ENCODE peak calls at places on chromosome 3, in eight cellular contexts. B is CD8-positive, alpha-beta T cell; U is A549; V is K562; T is RWPE1; A is AG04450; F is heart left ventricle; E is breast epithelium. D is an unnamed sample.

GRCh38 chr3:31571325-31571724 is 38.6 kb downstream of the STT3B start:
- DNase-seq in T (no peak), F (no peak), B (no peak), E (no peak), U (no peak), A (no peak), V (no peak), D (no peak)

GRCh38 chr3:185929192-185930151 is 8.3 kb downstream of the TRA2B start:
- DNase-seq in T (no peak), V (peak; percentile 55), U (no peak), A (no peak), B (no peak), F (no peak), E (no peak), D (no peak)

GRCh38 chr3:58414538-58415197 is 19.0 kb downstream of the PDHB start:
- DNase-seq in T (peak; percentile 39), V (peak; percentile 47), U (peak; percentile 51), A (no peak), F (peak; percentile 32), E (no peak), B (peak; percentile 32), D (peak; percentile 61)

GRCh38 chr3:174397848-174398247 is 461.3 kb upstream of the NAALADL2 start:
- DNase-seq in B (no peak), T (peak; percentile 10), F (no peak), E (no peak), V (no peak), A (no peak), U (peak; percentile 10), D (no peak)

GRCh38 chr3:178492496-178492895 is 43.7 kb upstream of the KCNMB2 start:
- DNase-seq in F (no peak), T (no peak), E (no peak), A (no peak), B (no peak), V (no peak), U (no peak), D (no peak)

GRCh38 chr3:10357592-10358308 is 36.8 kb upstream of the SEC13 start:
- DNase-seq in T (peak; percentile 36), F (peak; percentile 36), U (peak; percentile 44), A (peak; percentile 58), E (no peak), V (no peak), B (no peak), D (no peak)

GRCh38 chr3:141052570-141053069 is 1.5 kb downstream of the SPSB4 start:
- DNase-seq in T (no peak), A (no peak), B (no peak), E (no peak), U (no peak), V (no peak), F (peak; percentile 41), D (no peak)

GRCh38 chr3:140288575-140288974 is 353.6 kb downstream of the CLSTN2 start:
- DNase-seq in B (no peak), U (no peak), T (peak; percentile 21), E (no peak), A (no peak), V (no peak), F (no peak), D (no peak)

GRCh38 chr3:195450731-195451229 is 8.0 kb upstream of the ACAP2 start:
- DNase-seq in V (no peak), B (no peak), F (no peak), A (peak; percentile 85), E (no peak), T (no peak), U (no peak), D (no peak)

GRCh38 chr3:183591881-183592521 is 36.5 kb upstream of the KLHL6 start:
- DNase-seq in E (no peak), B (no peak), T (no peak), U (no peak), F (no peak), A (no peak), V (no peak), D (no peak)

GRCh38 chr3:9416139-9416780 is 18.8 kb downstream of the SETD5 start:
- DNase-seq in T (no peak), U (peak; percentile 28), E (no peak), F (no peak), V (no peak), B (no peak), A (no peak), D (no peak)

GRCh38 chr3:134344560-134344959 is 29.7 kb downstream of the AMOTL2 start:
- DNase-seq in U (no peak), T (no peak), A (no peak), E (no peak), V (no peak), B (no peak), F (no peak), D (no peak)

GRCh38 chr3:61299343-61299742 is 48.1 kb upstream of the FHIT start:
- DNase-seq in V (no peak), A (no peak), U (no peak), F (no peak), E (no peak), B (no peak), T (no peak), D (no peak)

GRCh38 chr3:20739814-20740213 is 553.8 kb upstream of the SGO1 start:
- DNase-seq in A (no peak), T (no peak), E (no peak), F (no peak), U (no peak), B (no peak), V (peak; percentile 5), D (no peak)

GRCh38 chr3:2536575-2536974 is 437.9 kb downstream of the CNTN4 start:
- DNase-seq in V (no peak), E (no peak), F (no peak), T (no peak), B (no peak), A (no peak), U (no peak), D (no peak)

GRCh38 chr3:118544458-118544857 is 490.2 kb downstream of the IGSF11 start:
- DNase-seq in A (no peak), E (no peak), T (peak; percentile 75), V (peak; percentile 56), B (no peak), F (no peak), U (peak; percentile 16), D (no peak)

GRCh38 chr3:177883957-177884356 is 652.3 kb upstream of the KCNMB2 start:
- DNase-seq in U (no peak), B (no peak), E (no peak), F (no peak), A (no peak), T (no peak), V (no peak), D (no peak)

GRCh38 chr3:44264146-44264545 is 22.5 kb downstream of the TOPAZ1 start:
- DNase-seq in A (no peak), V (no peak), T (no peak), U (no peak), F (no peak), B (no peak), E (no peak), D (no peak)

GRCh38 chr3:184368804-184369183 is 7.3 kb downstream of the POLR2H start:
- DNase-seq in A (no peak), U (no peak), E (no peak), B (no peak), T (no peak), F (no peak), V (no peak), D (no peak)

GRCh38 chr3:187150599-187150998 is 11.3 kb upstream of the RPL39L start:
- DNase-seq in A (no peak), E (no peak), B (peak; percentile 63), F (no peak), V (peak; percentile 43), U (no peak), T (no peak), D (no peak)
- TF ChIP-seq CTCF in A (no peak), E (no peak), B (peak; percentile 39), F (no peak), V (peak; percentile 46), U (no peak), T (no peak), D (no peak)

DNA sequence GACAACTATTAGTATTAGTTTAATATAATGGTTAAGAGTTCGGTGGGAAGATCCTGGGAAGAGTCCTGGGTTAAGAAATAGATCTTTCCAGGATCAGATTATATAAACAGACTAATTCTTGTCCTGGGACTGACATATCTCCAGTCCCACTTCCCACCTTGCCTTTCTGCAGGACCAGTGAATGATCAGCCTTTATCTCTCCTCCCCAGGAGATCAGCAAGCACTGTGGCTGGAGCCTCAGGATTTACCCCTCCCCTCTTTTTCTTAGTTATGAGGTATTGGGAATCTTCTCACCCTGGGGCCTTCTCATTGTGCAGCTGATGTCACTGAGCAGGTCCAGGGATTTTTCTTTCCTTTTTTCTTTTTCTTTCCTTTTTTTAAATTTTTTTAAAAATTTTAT is 135.7 kb upstream of the UMPS start:
- DNase-seq in B (no peak), V (peak; percentile 66), F (no peak), E (no peak), A (no peak), U (no peak), T (no peak), D (no peak)
- H3K27ac ChIP-seq in B (no peak overlapping the region), V (no peak overlapping the region), F (no peak overlapping the region), E (no peak overlapping the region), A (no peak overlapping the region), U (no peak overlapping the region), T (no peak overlapping the region), D (no peak overlapping the region)

GRCh38 chr3:623914-624545 is 427.5 kb downstream of the CHL1 start:
- DNase-seq in A (no peak), E (no peak), T (no peak), F (no peak), U (no peak), V (no peak), B (no peak), D (no peak)

GRCh38 chr3:622314-622713 is 425.8 kb downstream of the CHL1 start:
- DNase-seq in T (no peak), A (no peak), E (no peak), F (no peak), U (no peak), V (no peak), B (no peak), D (no peak)

DNA sequence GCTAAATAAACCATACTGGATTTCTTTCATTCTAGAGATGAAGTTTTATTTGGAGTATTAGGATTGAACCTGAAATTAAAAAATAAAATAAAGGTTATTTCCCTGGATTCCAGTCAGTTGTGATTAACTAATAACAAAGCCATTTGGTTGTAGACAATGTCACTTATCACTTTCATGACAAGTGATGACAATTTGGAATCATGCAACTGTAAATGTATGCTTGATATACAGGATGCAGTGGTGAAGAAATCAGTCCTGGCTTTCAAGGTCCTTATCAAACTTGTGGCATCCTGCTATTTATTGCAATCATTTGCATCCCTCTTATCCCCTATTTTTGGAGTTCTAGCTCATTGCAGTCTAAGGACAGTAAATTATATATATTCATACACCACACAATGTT is 425.2 kb downstream of the CHL1 start:
- DNase-seq in U (no peak), E (no peak), F (no peak), A (no peak), B (no peak), V (no peak), T (no peak), D (no peak)
- TF ChIP-seq CTCF in U (no peak), E (no peak), F (no peak), A (no peak), B (no peak), V (no peak), T (no peak), D (no peak)

DNA sequence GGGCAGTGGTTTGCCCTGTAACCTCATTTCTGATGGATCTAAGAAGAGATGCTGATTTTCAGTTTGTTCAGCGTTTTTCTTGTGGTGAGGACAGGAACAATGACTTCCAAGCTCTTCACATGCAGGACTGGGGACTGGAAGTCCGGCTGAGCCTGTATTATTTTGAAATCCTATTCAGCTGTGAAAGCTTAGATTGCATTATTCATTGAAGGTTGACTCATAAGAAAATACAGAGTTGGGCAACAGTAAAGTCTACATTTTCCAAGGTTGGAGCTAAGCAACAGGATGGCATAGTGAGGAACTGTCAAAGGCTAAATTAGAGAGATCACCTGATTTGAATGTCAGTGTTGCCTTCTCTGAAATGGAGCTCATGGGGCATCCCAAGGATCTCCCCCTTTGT is 231.0 kb upstream of the FEZF2 start:
- DNase-seq in V (no peak), E (no peak), T (peak; percentile 61), U (peak; percentile 7), B (no peak), F (no peak), A (no peak), D (no peak)
- H3K27ac ChIP-seq in V (no peak overlapping the region), E (no peak overlapping the region), T (peak overlapping the region; percentile 94), U (no peak overlapping the region), B (no peak overlapping the region), F (no peak overlapping the region), A (peak overlapping the region; percentile 97), D (peak overlapping the region; percentile 5)

D was measured in lung.